ENCODE peak calls at places on chromosome 4, in seven cellular contexts. W is left ventricle myocardium inferior, J is cardiac fibroblast, I is HEK293T, Y is amniotic stem cell, P is left lung, R is AG08396. Q is an unnamed sample.

GRCh38 chr4:118775405-118775804 is 60.5 kb downstream of the SEC24D start:
- DNase-seq in P (no peak), R (no peak), J (no peak), W (no peak), I (no peak), Y (no peak), Q (no peak)

GRCh38 chr4:8701101-8702019 is 108.8 kb downstream of the CPZ start:
- DNase-seq in Y (no peak), J (no peak), R (no peak), I (no peak), W (no peak), P (no peak), Q (no peak)

GRCh38 chr4:11589676-11590075 is 161.0 kb upstream of the HS3ST1 start:
- DNase-seq in J (peak; percentile 62), Y (no peak), I (no peak), R (no peak), P (no peak), W (no peak), Q (no peak)

GRCh38 chr4:76238236-76238635 is 13.3 kb upstream of the FAM47E start:
- DNase-seq in R (no peak), I (no peak), W (no peak), J (no peak), P (no peak), Y (no peak), Q (no peak)

GRCh38 chr4:185782523-185782922 is 29.5 kb downstream of the SORBS2 start:
- DNase-seq in J (peak; percentile 84), I (no peak), R (no peak), P (no peak), W (no peak), Y (no peak), Q (no peak)

GRCh38 chr4:124762956-124763355 is 50.4 kb upstream of the ANKRD50 start:
- DNase-seq in R (no peak), I (no peak), J (no peak), Y (no peak), W (no peak), P (no peak), Q (no peak)

GRCh38 chr4:105457997-105458396 is 15.9 kb downstream of the PPA2 start:
- DNase-seq in P (no peak), R (no peak), J (peak; percentile 53), W (no peak), I (no peak), Y (no peak), Q (no peak)

GRCh38 chr4:7156273-7157139 is 35.8 kb upstream of the SORCS2 start:
- DNase-seq in R (peak; percentile 69), J (peak; percentile 35), P (peak; percentile 28), Y (no peak), W (peak; percentile 41), I (peak; percentile 48), Q (peak; percentile 38)

GRCh38 chr4:37767546-37767945 is 58.9 kb upstream of the PGM2 start:
- DNase-seq in R (peak; percentile 7), Y (no peak), J (peak; percentile 75), P (peak; percentile 77), W (peak; percentile 66), I (no peak), Q (peak; percentile 69)

GRCh38 chr4:109302366-109303140 is at the start of gene COL25A1:
- DNase-seq in J (peak; percentile 13), R (peak; percentile 16), I (peak; percentile 84), W (peak; percentile 51), P (peak; percentile 39), Y (no peak), Q (peak; percentile 18)

GRCh38 chr4:97923096-97923495 is 220.2 kb downstream of the STPG2 start:
- DNase-seq in Y (no peak), I (no peak), J (no peak), W (no peak), P (no peak), R (no peak), Q (no peak)

Q was measured in adrenal gland.